ENCODE peak calls at places on chromosomes 11 and 22, in four cellular contexts. M is mucosa of gallbladder; W is 8988T; B is stimulated activated CD4-positive, alpha-beta T cell treated with anti-CD3 and anti-CD28 coated beads, Interleukin-4, amount 100 ng/mL, for 24 hours. D is an unnamed sample.

GRCh38 chr22:31935961-31936635 is 8.2 kb upstream of the YWHAH start:
- DNase-seq in M (no peak), W (no peak), B (no peak), D (no peak)

GRCh38 chr22:43088979-43089717 is at the start of gene TTLL1:
- DNase-seq in M (peak), W (peak), B (peak), D (peak)

GRCh38 chr11:13667245-13667644 is 1.2 kb upstream of the FAR1 start:
- DNase-seq in M (no peak), W (no peak), B (no peak), D (no peak)

GRCh38 chr22:39016592-39016991 is 2.5 kb downstream of the APOBEC3C start:
- DNase-seq in M (no peak), W (no peak), B (no peak), D (no peak)

GRCh38 chr11:35155677-35156076 is 16.7 kb downstream of the CD44 start:
- DNase-seq in M (no peak), W (no peak), B (no peak), D (no peak)

GRCh38 chr11:12564012-12564411 is 110.2 kb upstream of the TEAD1 start:
- DNase-seq in M (no peak), W (no peak), B (no peak), D (no peak)

GRCh38 chr11:129643031-129643721 is 172.5 kb upstream of the TMEM45B start:
- DNase-seq in M (no peak), W (no peak), B (peak), D (no peak)

GRCh38 chr22:22767876-22768602 is 119.6 kb upstream of the IGLL5 start:
- DNase-seq in M (no peak), W (no peak), B (no peak), D (no peak)

GRCh38 chr11:62680825-62681240 is 2.0 kb upstream of the UBXN1 start:
- DNase-seq in M (peak), W (peak), B (peak), D (peak)

GRCh38 chr11:132604446-132604845 is 927.9 kb downstream of the OPCML start:
- DNase-seq in M (no peak), W (no peak), B (no peak), D (no peak)

GRCh38 chr11:44972746-44973435 is 22.2 kb upstream of the TP53I11 start:
- DNase-seq in M (no peak), W (no peak), B (no peak), D (no peak)

GRCh38 chr11:17560281-17561110 is 13.4 kb downstream of the OTOG start:
- DNase-seq in M (no peak), W (no peak), B (no peak), D (no peak)

GRCh38 chr22:38481871-38482332 is 14.0 kb downstream of the KDELR3 start:
- DNase-seq in M (no peak), W (no peak), B (no peak), D (no peak)

GRCh38 chr11:81644239-81644840 is 1089.3 kb downstream of the FAM181B start:
- DNase-seq in M (no peak), W (peak), B (peak), D (peak)

GRCh38 chr11:96391698-96392307 is 2.0 kb downstream of the JRKL start:
- DNase-seq in M (no peak), W (no peak), B (no peak), D (no peak)

GRCh38 chr11:33208150-33208549 is 46.9 kb upstream of the CSTF3 start:
- DNase-seq in M (no peak), W (no peak), B (no peak), D (no peak)

GRCh38 chr22:17198188-17199130 is 20.8 kb downstream of the ADA2 start:
- DNase-seq in M (peak), W (no peak), B (no peak), D (no peak)

GRCh38 chr11:2510626-2511402 is 66.0 kb downstream of the KCNQ1 start:
- DNase-seq in M (peak), W (peak), B (no peak), D (no peak)